ENCODE peak calls at places on chromosomes 6 and 20, in five cellular contexts. S is sigmoid colon, H is K562, V is prostate gland, M is SK-N-SH. G is an unnamed sample.

GRCh38 chr6:86715676-86716075 is 221.7 kb upstream of the HTR1E start:
- DNase-seq in S (no peak), H (no peak), V (no peak), M (no peak), G (no peak)

GRCh38 chr6:40584741-40585140 is 2.4 kb downstream of the LRFN2 start:
- DNase-seq in S (no peak), H (no peak), V (no peak), M (no peak), G (no peak)

GRCh38 chr6:117531346-117531745 is 48.9 kb downstream of the DCBLD1 start:
- DNase-seq in S (no peak), H (no peak), V (no peak), M (no peak), G (no peak)

GRCh38 chr6:132333639-132334516 is 67.4 kb downstream of the MOXD1 start:
- DNase-seq in S (no peak), H (no peak), V (no peak), M (peak; percentile 8), G (no peak)

GRCh38 chr6:144559865-144560603 is 274.9 kb downstream of the UTRN start:
- DNase-seq in S (no peak), H (no peak), V (peak; percentile 6), M (peak; percentile 21), G (no peak)

GRCh38 chr20:2658414-2659354 is 5.3 kb downstream of the IDH3B start:
- DNase-seq in S (no peak), H (no peak), V (no peak), M (no peak), G (no peak)

GRCh38 chr6:132142768-132143167 is 191.6 kb upstream of the CCN2 start:
- DNase-seq in S (no peak), H (no peak), V (no peak), M (no peak), G (no peak)

GRCh38 chr6:63839485-63839884 is 203.9 kb downstream of the PHF3 start:
- DNase-seq in S (no peak), H (no peak), V (no peak), M (no peak), G (no peak)

GRCh38 chr6:136593748-136594490 is 43.7 kb upstream of the MAP7 start:
- DNase-seq in S (no peak), H (no peak), V (no peak), M (no peak), G (no peak)

GRCh38 chr6:4130357-4130987 is 4.9 kb downstream of the ECI2 start:
- DNase-seq in S (no peak), H (no peak), V (peak; percentile 59), M (no peak), G (no peak)

GRCh38 chr6:137823826-137824501 is 43.1 kb upstream of the TNFAIP3 start:
- DNase-seq in S (peak; percentile 93), H (peak; percentile 33), V (no peak), M (peak; percentile 4), G (no peak)

GRCh38 chr6:34390531-34391013 is 1.9 kb downstream of the NUDT3 start:
- DNase-seq in S (peak; percentile 32), H (no peak), V (no peak), M (no peak), G (no peak)

GRCh38 chr20:46167080-46167479 is 49.0 kb downstream of the CD40 start:
- DNase-seq in S (no peak), H (no peak), V (no peak), M (no peak), G (no peak)

GRCh38 chr20:46171909-46172308 is 53.8 kb downstream of the CD40 start:
- DNase-seq in S (no peak), H (no peak), V (no peak), M (no peak), G (no peak)

GRCh38 chr20:46171476-46171875 is 53.4 kb downstream of the CD40 start:
- DNase-seq in S (no peak), H (no peak), V (no peak), M (no peak), G (no peak)

GRCh38 chr20:46168438-46168837 is 50.3 kb downstream of the CD40 start:
- DNase-seq in S (no peak), H (no peak), V (no peak), M (no peak), G (no peak)

DNA sequence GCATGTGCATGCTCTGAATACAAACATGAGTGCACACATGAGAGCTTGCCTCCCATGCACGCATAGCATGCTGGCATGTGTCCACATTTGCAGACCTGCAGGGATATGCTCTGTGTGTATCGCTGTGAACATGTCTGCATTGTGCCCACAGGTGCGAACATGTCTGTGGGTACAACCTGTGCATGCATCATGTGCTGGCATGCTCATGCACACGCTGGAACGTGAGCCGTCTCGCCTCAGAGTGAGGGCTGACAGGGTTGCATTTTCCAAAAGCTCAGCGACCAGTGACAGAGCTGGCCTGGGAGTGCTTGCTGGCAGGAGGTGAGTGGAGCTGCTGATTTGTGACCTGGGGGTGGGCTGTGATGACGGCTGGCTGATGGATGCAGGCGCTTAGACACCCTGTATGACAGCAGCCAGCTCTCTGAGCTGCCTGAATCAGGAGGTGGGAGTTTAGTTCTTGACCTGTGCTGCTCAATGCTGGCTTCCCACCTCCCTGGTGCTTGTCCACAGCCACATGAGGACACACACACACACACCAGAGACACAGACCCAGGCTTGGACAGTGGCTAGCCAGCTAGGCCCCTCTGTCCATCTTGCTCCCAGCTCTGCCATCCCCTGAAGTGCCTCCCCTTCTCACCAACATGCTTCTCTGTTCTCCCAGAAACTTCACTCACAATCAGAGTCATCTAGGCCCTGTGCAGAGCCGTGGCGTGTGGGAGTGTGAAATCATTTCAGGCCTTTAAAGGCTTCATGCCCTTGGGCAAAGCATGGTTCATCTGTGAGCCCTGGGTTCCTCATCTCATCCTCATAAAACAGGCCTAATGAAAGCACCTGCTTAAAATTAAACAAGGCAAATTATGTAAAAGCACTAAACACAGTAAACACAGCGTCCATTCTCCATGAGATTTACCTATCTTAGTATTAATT is 51.4 kb downstream of the CD40 start:
- DNase-seq in S (no peak), H (no peak), V (no peak), M (peak; percentile 62), G (no peak)
- H3K4me1 ChIP-seq in S (no peaks in the 10 kb centered on the region), H (no peaks in the 10 kb centered on the region), V (no peaks in the 10 kb centered on the region), M (no peaks in the 10 kb centered on the region), G (no peaks in the 10 kb centered on the region)

DNA sequence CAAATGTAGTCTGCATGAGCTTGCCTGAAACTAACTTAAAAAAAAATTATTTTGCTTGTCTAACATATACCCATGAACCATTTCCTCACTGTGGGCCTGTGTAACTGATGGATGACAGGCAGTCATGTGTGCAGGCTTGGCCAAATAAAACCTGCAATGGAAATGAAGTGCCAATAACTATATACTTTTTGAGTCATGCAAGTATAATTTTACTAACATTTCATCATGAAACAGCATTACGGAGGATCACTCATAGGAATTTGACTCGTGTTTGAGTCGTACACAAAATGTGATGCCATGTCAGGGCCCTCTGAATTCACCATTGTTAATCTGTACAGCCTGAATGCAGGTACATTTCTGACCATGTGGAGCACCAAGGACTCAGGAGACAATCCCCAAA is 46.6 kb downstream of the HDDC2 start:
- DNase-seq in S (no peak), H (no peak), V (no peak), M (no peak), G (no peak)
- TF ChIP-seq CTCF in S (no peak), H (no peak), V (no peak), M (no peak), G (no peak)

GRCh38 chr6:130787726-130788500 is 39.3 kb upstream of the SMLR1 start:
- DNase-seq in S (no peak), H (no peak), V (no peak), M (no peak), G (no peak)
- TF ChIP-seq POLR2AphosphoS5 in S (no peak), H (no peak), V (no peak), M (no peak), G (no peak)

GRCh38 chr6:37501632-37502466 is 2.2 kb upstream of the CCDC167 start:
- DNase-seq in S (no peak), H (no peak), V (no peak), M (no peak), G (no peak)
- H3K4me1 ChIP-seq in S (no peaks in the 10 kb centered on the region), H (peaks cover 21% of the 10 kb centered on the region), V (no peaks in the 10 kb centered on the region), M (peaks cover 5% of the 10 kb centered on the region), G (peaks cover 39% of the 10 kb centered on the region)

GRCh38 chr20:63186528-63187316 is 29.2 kb downstream of the YTHDF1 start:
- DNase-seq in S (no peak), H (no peak), V (no peak), M (no peak), G (no peak)
- TF ChIP-seq CTCF in S (no peak), H (no peak), V (no peak), M (no peak), G (no peak)

GRCh38 chr6:41655706-41656668 is 17.7 kb downstream of the MDFI start:
- DNase-seq in S (peak; percentile 54), H (no peak), V (no peak), M (no peak), G (peak; percentile 46)
- TF ChIP-seq POLR2AphosphoS5 in S (no peak), H (no peak), V (no peak), M (no peak), G (no peak)

DNA sequence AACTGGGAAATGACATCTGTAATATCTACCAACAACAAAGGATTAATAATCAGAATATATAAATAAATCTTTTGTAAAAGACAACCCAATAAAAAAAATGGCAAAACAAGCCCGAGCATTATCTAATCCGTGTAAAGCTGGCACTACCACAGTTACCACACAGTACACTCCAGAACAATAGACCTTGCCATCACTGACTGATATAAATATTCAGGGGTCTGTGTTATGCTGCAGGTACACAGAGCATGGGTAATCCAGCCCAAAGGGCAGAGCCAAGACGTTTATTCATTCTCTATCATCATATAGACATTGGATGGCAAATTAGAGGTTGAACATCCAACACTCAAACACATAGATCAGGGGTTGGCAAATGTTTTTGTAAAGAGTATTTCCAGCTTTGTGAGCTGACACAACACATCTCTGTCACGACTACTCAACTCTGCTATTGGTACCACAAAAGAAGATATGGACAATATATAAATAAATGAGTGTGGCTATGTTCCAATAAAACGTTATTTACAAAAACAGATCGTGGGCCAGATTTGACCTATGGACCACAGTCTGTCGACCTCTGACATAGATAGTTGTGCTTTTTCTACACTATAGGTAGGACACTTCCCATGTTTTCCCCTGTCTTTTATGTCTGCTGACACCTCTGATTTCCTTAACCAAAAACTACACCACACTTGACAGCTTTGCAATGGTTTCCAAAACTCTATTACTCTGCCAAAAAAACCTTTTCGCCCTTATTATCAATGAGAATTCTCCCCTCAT is 4.5 kb downstream of the NCOA6 start:
- DNase-seq in S (no peak), H (no peak), V (no peak), M (no peak), G (no peak)
- H3K4me1 ChIP-seq in S (no peaks in the 10 kb centered on the region), H (peaks cover 5% of the 10 kb centered on the region), V (no peaks in the 10 kb centered on the region), M (peaks cover 8% of the 10 kb centered on the region), G (peaks cover 71% of the 10 kb centered on the region)

GRCh38 chr20:8803065-8803464 is 265.8 kb upstream of the PLCB4 start:
- DNase-seq in S (no peak), H (no peak), V (no peak), M (peak; percentile 11), G (no peak)

GRCh38 chr20:8798505-8798904 is 270.4 kb upstream of the PLCB4 start:
- DNase-seq in S (no peak), H (no peak), V (no peak), M (no peak), G (no peak)

GRCh38 chr20:8801686-8802085 is 267.2 kb upstream of the PLCB4 start:
- DNase-seq in S (no peak), H (no peak), V (no peak), M (no peak), G (no peak)

GRCh38 chr20:8796088-8796665 is 272.7 kb upstream of the PLCB4 start:
- DNase-seq in S (no peak), H (no peak), V (no peak), M (no peak), G (no peak)

GRCh38 chr20:8800089-8800488 is 268.8 kb upstream of the PLCB4 start:
- DNase-seq in S (no peak), H (no peak), V (no peak), M (no peak), G (no peak)
- TF ChIP-seq CTCF in S (no peak), H (no peak), V (no peak), M (no peak), G (no peak)